ENCODE peak calls at places on chromosomes 5 and 9, in eight cellular contexts. G is right lobe of liver; B is activated CD8-positive, alpha-beta memory T cell treated with anti-CD3 and anti-CD28 coated beads, Interleukin-2, amount 50 U/mL, for 4 hours; K is WTC11; Y is GM12891; C is heart right ventricle; W is COR-L47; N is fibroblast of lung. T is an unnamed sample.

GRCh38 chr5:107402881-107403280 is 267.9 kb downstream of the EFNA5 start:
- DNase-seq in G (no peak), B (no peak), K (peak; percentile 34), Y (no peak), C (no peak), W (peak; percentile 80), N (no peak), T (peak; percentile 7)

GRCh38 chr9:87498046-87498815 is 564 bp downstream of the DAPK1 start:
- DNase-seq in G (peak; percentile 73), B (no peak), K (peak; percentile 69), Y (peak; percentile 23), C (no peak), W (no peak), N (peak; percentile 27), T (peak; percentile 70)

GRCh38 chr9:79289856-79290255 is 281.9 kb upstream of the TLE4 start:
- DNase-seq in G (no peak), B (no peak), K (no peak), Y (no peak), C (no peak), W (no peak), N (no peak), T (no peak)

GRCh38 chr5:16480821-16481538 is 15.4 kb upstream of the ZNF622 start:
- DNase-seq in G (no peak), B (no peak), K (no peak), Y (no peak), C (no peak), W (peak; percentile 5), N (no peak), T (no peak)

GRCh38 chr9:96026655-96027213 is 151.2 kb downstream of the ERCC6L2 start:
- DNase-seq in G (no peak), B (no peak), K (no peak), Y (no peak), C (no peak), W (no peak), N (no peak), T (no peak)

GRCh38 chr9:133540336-133541025 is 6.0 kb downstream of the ADAMTSL2 start:
- DNase-seq in G (no peak), B (no peak), K (no peak), Y (no peak), C (no peak), W (no peak), N (no peak), T (no peak)

GRCh38 chr5:132056610-132057497 is 3.6 kb upstream of the IL3 start:
- DNase-seq in G (peak; percentile 43), B (peak; percentile 9), K (no peak), Y (peak; percentile 6), C (no peak), W (no peak), N (no peak), T (no peak)

GRCh38 chr9:37369671-37370070 is 52.8 kb upstream of the GRHPR start:
- DNase-seq in G (no peak), B (no peak), K (no peak), Y (no peak), C (no peak), W (no peak), N (no peak), T (no peak)

GRCh38 chr9:109989296-109989695 is 209.3 kb downstream of the PALM2AKAP2 start:
- DNase-seq in G (no peak), B (no peak), K (no peak), Y (no peak), C (no peak), W (no peak), N (no peak), T (no peak)

GRCh38 chr5:181281077-181281983 is 20.4 kb upstream of the TRIM52 start:
- DNase-seq in G (no peak), B (no peak), K (peak; percentile 79), Y (no peak), C (no peak), W (no peak), N (no peak), T (no peak)

GRCh38 chr9:9942764-9943424 is 669.9 kb downstream of the PTPRD start:
- DNase-seq in G (peak; percentile 58), B (peak; percentile 40), K (peak; percentile 76), Y (peak; percentile 4), C (peak; percentile 32), W (peak; percentile 20), N (peak; percentile 63), T (no peak)

GRCh38 chr5:142053434-142054253 is 40.8 kb upstream of the GNPDA1 start:
- DNase-seq in G (no peak), B (no peak), K (no peak), Y (no peak), C (peak; percentile 12), W (no peak), N (peak; percentile 42), T (no peak)

T was measured in nucleus accumbens.